ENCODE peak calls at places on chromosomes 2 and 18, in five cellular contexts. G is cardiac fibroblast, E is OCI-LY7, O is astrocyte of the spinal cord, W is BE2C. J is an unnamed sample.

GRCh38 chr2:202718614-202719013 is 83.8 kb downstream of the FAM117B start:
- DNase-seq in G (peak), O (peak), W (no peak), E (no peak), J (no peak)

GRCh38 chr2:31903109-31903780 is 107.6 kb downstream of the MEMO1 start:
- DNase-seq in W (no peak), G (no peak), E (no peak), O (no peak), J (no peak)

GRCh38 chr2:182240862-182241371 is 185.9 kb downstream of the PDE1A start:
- DNase-seq in W (peak), G (peak), O (peak), E (peak), J (peak)

GRCh38 chr2:230130668-230131364 is 62.1 kb upstream of the SLC16A14 start:
- DNase-seq in E (no peak), W (peak), O (peak), G (peak), J (no peak)

GRCh38 chr18:34322365-34323289 is 97.9 kb upstream of the NOL4 start:
- DNase-seq in O (peak), G (peak), E (peak), W (peak), J (peak)

GRCh38 chr2:233084488-233084887 is 24.3 kb downstream of the INPP5D start:
- DNase-seq in E (peak), O (no peak), W (no peak), G (peak), J (no peak)

GRCh38 chr2:1494906-1495305 is 81.6 kb downstream of the TPO start:
- DNase-seq in W (no peak), G (no peak), O (no peak), E (no peak), J (no peak)

GRCh38 chr2:231611273-231612198 is 18.9 kb downstream of the TEX44 start:
- DNase-seq in O (no peak), G (peak), E (peak), W (peak), J (no peak)

GRCh38 chr2:140348826-140349225 is 1568.6 kb upstream of the NXPH2 start:
- DNase-seq in E (no peak), O (no peak), W (no peak), G (no peak), J (no peak)

GRCh38 chr2:112138143-112139032 is at the start of gene FBLN7:
- DNase-seq in E (no peak), G (peak), W (peak), O (no peak), J (no peak)

GRCh38 chr2:31235504-31235902 is 1.6 kb downstream of the EHD3 start:
- DNase-seq in E (no peak), O (peak), W (no peak), G (peak), J (no peak)

GRCh38 chr2:28352726-28353125 is 39.9 kb upstream of the FOSL2 start:
- DNase-seq in E (no peak), W (no peak), O (no peak), G (no peak), J (no peak)

GRCh38 chr2:190744041-190744440 is 95.2 kb downstream of the NAB1 start:
- DNase-seq in G (no peak), W (no peak), E (no peak), O (no peak), J (no peak)

GRCh38 chr2:60551241-60552095 is 2.0 kb downstream of the BCL11A start:
- DNase-seq in E (peak), O (peak), W (peak), G (peak), J (no peak)

GRCh38 chr2:28586864-28587263 is 91.0 kb downstream of the PLB1 start:
- DNase-seq in O (no peak), G (no peak), E (peak), W (no peak), J (no peak)

GRCh38 chr2:158973511-158973956 is 5.1 kb downstream of the TANC1 start:
- DNase-seq in W (no peak), G (no peak), O (peak), E (no peak), J (no peak)

GRCh38 chr2:98729652-98730051 is 1.3 kb downstream of the MGAT4A start:
- DNase-seq in W (no peak), G (no peak), O (no peak), E (no peak), J (no peak)

GRCh38 chr2:237393523-237393922 is 20.4 kb downstream of the COL6A3 start:
- DNase-seq in E (no peak), G (no peak), O (no peak), W (no peak), J (no peak)

GRCh38 chr18:63366270-63366990 is 576 bp downstream of the KDSR start:
- DNase-seq in O (peak), W (peak), E (peak), G (peak), J (no peak)

GRCh38 chr2:150459281-150459680 is 28.2 kb downstream of the RND3 start:
- DNase-seq in G (no peak), E (no peak), O (peak), W (no peak), J (no peak)

GRCh38 chr2:19799881-19800780 is 101.7 kb downstream of the TTC32 start:
- DNase-seq in O (peak), W (no peak), G (no peak), E (no peak), J (no peak)

GRCh38 chr2:241931084-241931975 is 61.8 kb downstream of the RTP5 start:
- DNase-seq in E (no peak), W (no peak), G (no peak), O (no peak), J (no peak)

GRCh38 chr2:190405069-190405468 is 3.1 kb upstream of the MFSD6 start:
- DNase-seq in E (no peak), G (no peak), O (no peak), W (no peak), J (no peak)

GRCh38 chr18:32237024-32237423 is 47.2 kb downstream of the MEP1B start:
- DNase-seq in E (no peak), G (no peak), W (no peak), O (no peak), J (no peak)

DNA sequence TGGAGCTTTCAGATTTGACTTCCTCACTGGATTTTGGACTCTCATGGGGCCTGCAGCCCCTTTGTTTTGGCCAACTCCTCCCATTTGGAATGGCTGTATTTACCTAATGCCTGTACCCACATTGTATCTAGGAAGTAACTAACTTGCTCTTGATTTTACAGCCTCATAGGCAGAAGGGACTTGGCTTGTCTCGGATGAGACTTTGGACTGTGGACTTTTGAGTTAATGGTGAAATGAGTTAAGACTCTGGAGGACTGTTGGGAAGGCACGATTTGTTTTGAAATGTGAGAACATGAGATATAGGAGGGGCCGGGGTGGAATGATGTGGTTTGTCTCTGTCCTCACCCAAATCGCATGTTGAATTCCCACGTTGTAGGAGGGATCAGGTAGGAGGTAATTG is 233.4 kb upstream of the GALNT5 start:
- DNase-seq in W (no peak), E (no peak), O (no peak), G (no peak), J (no peak)
- H3K4me3 ChIP-seq in W (no peak), E (no peak), O (no peak), G (no peak), J (no peak)

GRCh38 chr2:48540237-48540935 is 10.4 kb downstream of the STON1 start:
- DNase-seq in E (no peak), O (no peak), W (no peak), G (no peak), J (no peak)

GRCh38 chr2:48543895-48544294 is 13.9 kb downstream of the STON1 start:
- DNase-seq in E (no peak), O (no peak), G (peak), W (no peak), J (no peak)

GRCh38 chr2:48548871-48549270 is 18.9 kb downstream of the STON1 start:
- DNase-seq in E (no peak), W (no peak), G (no peak), O (peak), J (no peak)

GRCh38 chr2:48541696-48542389 is 11.9 kb downstream of the STON1 start:
- DNase-seq in W (no peak), G (no peak), E (no peak), O (no peak), J (no peak)

DNA sequence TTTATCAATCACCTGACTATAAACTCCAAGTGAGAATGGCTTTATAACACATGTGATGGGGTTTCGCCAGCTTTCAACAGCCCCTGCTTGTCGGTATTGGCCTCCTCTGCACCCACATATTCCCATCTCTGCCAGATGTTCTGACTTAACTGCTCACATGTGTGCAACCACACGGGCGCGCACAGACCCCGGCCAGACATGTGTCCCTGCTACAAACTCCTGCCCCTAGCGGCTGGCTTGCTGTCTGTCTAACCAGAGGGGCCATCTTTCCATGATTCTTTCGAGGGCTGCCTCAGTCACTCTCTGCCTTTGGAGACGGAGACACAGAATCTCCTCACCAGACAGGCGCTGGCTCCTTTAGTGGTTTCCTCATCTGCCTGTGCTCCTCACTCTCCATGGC is 15.3 kb downstream of the STON1 start:
- DNase-seq in O (no peak), G (no peak), W (peak), E (no peak), J (no peak)
- TF ChIP-seq CTCF in O (no peak), G (no peak), W (no peak), E (no peak), J (peak)

GRCh38 chr2:59254279-59254678 is 1013.2 kb upstream of the FANCL start:
- DNase-seq in E (no peak), G (no peak), W (no peak), O (no peak), J (no peak)
- H3K4me3 ChIP-seq in E (no peak), G (no peak), W (no peak), O (no peak), J (no peak)

GRCh38 chr18:29191263-29191662 is 1014.3 kb upstream of the CDH2 start:
- DNase-seq in O (peak), E (no peak), G (peak), W (peak), J (no peak)
- TF ChIP-seq CTCF in O (peak), E (peak), G (peak), W (peak), J (no peak)